ENCODE peak calls at places on chromosomes 11 and 22, in four cellular contexts. C is amniotic stem cell, K is SW 1271, R is osteoblast. G is an unnamed sample.

GRCh38 chr11:105573091-105573490 is 36.8 kb upstream of the GRIA4 start:
- DNase-seq in C (no peak), K (no peak), R (peak; percentile 23), G (no peak)

GRCh38 chr11:84564180-84564866 is 1062.8 kb downstream of the DLG2 start:
- DNase-seq in C (no peak), K (peak; percentile 3), R (peak; percentile 29), G (peak; percentile 23)

GRCh38 chr11:134074346-134074745 is 5.5 kb downstream of the JAM3 start:
- DNase-seq in C (no peak), K (no peak), R (no peak), G (no peak)

GRCh38 chr11:45657496-45658260 is 7.7 kb downstream of the CHST1 start:
- DNase-seq in C (no peak), K (no peak), R (peak; percentile 50), G (no peak)

GRCh38 chr22:30221121-30221992 is 25.2 kb downstream of the LIF start:
- DNase-seq in C (no peak), K (no peak), R (no peak), G (no peak)

GRCh38 chr11:77479746-77480352 is 6.0 kb upstream of the PAK1 start:
- DNase-seq in C (no peak), K (no peak), R (no peak), G (no peak)

GRCh38 chr11:13462311-13462927 is 603 bp downstream of the BTBD10 start:
- DNase-seq in C (no peak), K (peak; percentile 40), R (peak; percentile 86), G (no peak)

GRCh38 chr11:28017816-28018215 is 90.1 kb downstream of the KIF18A start:
- DNase-seq in C (no peak), K (no peak), R (peak; percentile 62), G (no peak)

GRCh38 chr11:68828957-68829356 is 12.8 kb downstream of the CPT1A start:
- DNase-seq in C (no peak), K (no peak), R (no peak), G (no peak)

GRCh38 chr11:117230981-117231636 is 764 bp downstream of the PCSK7 start:
- DNase-seq in C (no peak), K (no peak), R (peak; percentile 89), G (no peak)

GRCh38 chr11:8658210-8658968 is 24.1 kb downstream of the TRIM66 start:
- DNase-seq in C (no peak), K (no peak), R (no peak), G (no peak)

GRCh38 chr11:12220305-12220704 is 109.9 kb downstream of the MICAL2 start:
- DNase-seq in C (no peak), K (no peak), R (no peak), G (no peak)

GRCh38 chr11:104130161-104130560 is 33.8 kb downstream of the PDGFD start:
- DNase-seq in C (no peak), K (no peak), R (no peak), G (no peak)

GRCh38 chr11:65132988-65133700 is 1.2 kb downstream of the SYVN1 start:
- DNase-seq in C (no peak), K (no peak), R (peak; percentile 82), G (no peak)

GRCh38 chr11:3835100-3835485 is 5.7 kb downstream of the RHOG start:
- DNase-seq in C (no peak), K (no peak), R (peak; percentile 54), G (no peak)

GRCh38 chr22:43861529-43861928 is 784 bp downstream of the SULT4A1 start:
- DNase-seq in C (no peak), K (no peak), R (peak; percentile 37), G (no peak)

GRCh38 chr22:36156515-36157419 is 3.8 kb downstream of the APOL3 start:
- DNase-seq in C (peak; percentile 45), K (no peak), R (peak; percentile 83), G (peak; percentile 55)

GRCh38 chr11:87866951-87867350 is 308.3 kb downstream of the RAB38 start:
- DNase-seq in C (no peak), K (no peak), R (no peak), G (no peak)

GRCh38 chr11:24324211-24324610 is 172.6 kb upstream of the LUZP2 start:
- DNase-seq in C (no peak), K (no peak), R (peak; percentile 21), G (no peak)

GRCh38 chr11:46380340-46381045 is 976 bp upstream of the MDK start:
- DNase-seq in C (no peak), K (no peak), R (peak; percentile 97), G (no peak)

GRCh38 chr11:60905551-60906113 is 753 bp downstream of the PRPF19 start:
- DNase-seq in C (no peak), K (no peak), R (peak; percentile 87), G (no peak)

GRCh38 chr11:101915811-101916291 is 471 bp downstream of the ANGPTL5 start:
- DNase-seq in C (peak; percentile 13), K (peak; percentile 13), R (no peak), G (no peak)

GRCh38 chr11:57248780-57249383 is 11.8 kb upstream of the APLNR start:
- DNase-seq in C (peak; percentile 69), K (peak; percentile 21), R (peak; percentile 93), G (no peak)

GRCh38 chr11:44178381-44178780 is 82.9 kb downstream of the EXT2 start:
- DNase-seq in C (no peak), K (no peak), R (no peak), G (no peak)

GRCh38 chr11:100689141-100689540 is 2.1 kb downstream of the ARHGAP42 start:
- DNase-seq in C (no peak), K (no peak), R (no peak), G (no peak)

GRCh38 chr11:1656061-1656441 is 26.5 kb downstream of the KRTAP5-5 start:
- DNase-seq in C (no peak), K (no peak), R (peak; percentile 62), G (no peak)

GRCh38 chr11:62010935-62011528 is 43.6 kb upstream of the FTH1 start:
- DNase-seq in C (no peak), K (no peak), R (no peak), G (no peak)

GRCh38 chr22:44274918-44275665 is 37.7 kb downstream of the SHISAL1 start:
- DNase-seq in C (no peak), K (no peak), R (no peak), G (no peak)